ENCODE peak calls at places on chromosomes 6 and 20, in six cellular contexts. B is NCI-H1694 treated with DMSO at 0.1 percent for 48 hours; A is caudate nucleus; W is head of caudate nucleus; D is cerebellar cortex; C is stimulated activated naive CD8-positive, alpha-beta T cell treated with anti-CD3 and anti-CD28 coated beads, Interleukin-15, Interleukin-2, amounts not matched to agents 100 U/mL and 50 U/mL, for 24 hours. J is an unnamed sample.
A peak's percentile ranks its signal among the peaks of the same experiment; 100 is the strongest.

GRCh38 chr6:169589293-169589692 is 112.5 kb downstream of the WDR27 start:
- DNase-seq in B (no peak), A (no peak), W (no peak), D (no peak), C (peak; percentile 30), J (no peak)

GRCh38 chr20:13147071-13147961 is 73.8 kb upstream of the ISM1 start:
- DNase-seq in B (no peak), A (no peak), W (no peak), D (no peak), C (no peak), J (no peak)

GRCh38 chr20:17848649-17849048 is 119.9 kb downstream of the SNX5 start:
- DNase-seq in B (no peak), A (no peak), W (no peak), D (no peak), C (no peak), J (no peak)

GRCh38 chr20:31704225-31705119 is 18.2 kb downstream of the BCL2L1 start:
- DNase-seq in B (no peak), A (no peak), W (no peak), D (no peak), C (no peak), J (no peak)

GRCh38 chr6:21679761-21680265 is 86.3 kb downstream of the SOX4 start:
- DNase-seq in B (no peak), A (no peak), W (no peak), D (no peak), C (no peak), J (no peak)

GRCh38 chr6:150025201-150025917 is at the start of gene RAET1L:
- DNase-seq in B (no peak), A (no peak), W (no peak), D (no peak), C (peak; percentile 34), J (no peak)

GRCh38 chr20:48051810-48052491 is 266.7 kb upstream of the SULF2 start:
- DNase-seq in B (no peak), A (no peak), W (no peak), D (no peak), C (no peak), J (no peak)

GRCh38 chr6:29528300-29528931 is 31.1 kb downstream of the UBD start:
- DNase-seq in B (no peak), A (no peak), W (no peak), D (no peak), C (no peak), J (no peak)

GRCh38 chr20:25699914-25700313 is 3.3 kb upstream of the ZNF337 start:
- DNase-seq in B (no peak), A (no peak), W (no peak), D (no peak), C (no peak), J (no peak)

GRCh38 chr6:33384581-33385020 is 7.0 kb upstream of the KIFC1 start:
- DNase-seq in B (no peak), A (no peak), W (no peak), D (no peak), C (no peak), J (no peak)

GRCh38 chr20:62165762-62166399 is 16.9 kb upstream of the MTG2 start:
- DNase-seq in B (no peak), A (no peak), W (no peak), D (no peak), C (no peak), J (no peak)

GRCh38 chr6:141254336-141254735 is 878.4 kb upstream of the GJE1 start:
- DNase-seq in B (no peak), A (no peak), W (no peak), D (no peak), C (no peak), J (no peak)

GRCh38 chr6:113170454-113170853 is 686.7 kb upstream of the MARCKS start:
- DNase-seq in B (no peak), A (no peak), W (no peak), D (no peak), C (no peak), J (no peak)

GRCh38 chr6:130973521-130974277 is 89.3 kb downstream of the EPB41L2 start:
- DNase-seq in B (no peak), A (no peak), W (no peak), D (no peak), C (no peak), J (no peak)

GRCh38 chr6:133807531-133807930 is 81.4 kb upstream of the TCF21 start:
- DNase-seq in B (no peak), A (no peak), W (no peak), D (no peak), C (no peak), J (no peak)

GRCh38 chr6:129859524-129859923 is 1.6 kb downstream of the TMEM244 start:
- DNase-seq in B (no peak), A (no peak), W (no peak), D (no peak), C (no peak), J (no peak)

GRCh38 chr6:153790048-153790447 is 249.0 kb upstream of the OPRM1 start:
- DNase-seq in B (no peak), A (no peak), W (no peak), D (no peak), C (no peak), J (no peak)

GRCh38 chr6:165884813-165885765 is 222.0 kb upstream of the PDE10A start:
- DNase-seq in B (peak; percentile 22), A (peak; percentile 55), W (peak; percentile 89), D (peak; percentile 86), C (peak; percentile 84), J (peak; percentile 31)

GRCh38 chr20:58109126-58109880 is 119.2 kb downstream of the ANKRD60 start:
- DNase-seq in B (no peak), A (no peak), W (no peak), D (no peak), C (no peak), J (no peak)

GRCh38 chr6:128696651-128697391 is 176.4 kb upstream of the PTPRK start:
- DNase-seq in B (no peak), A (no peak), W (no peak), D (no peak), C (no peak), J (no peak)

GRCh38 chr20:53406580-53406979 is 187.1 kb downstream of the ZNF217 start:
- DNase-seq in B (no peak), A (no peak), W (no peak), D (no peak), C (no peak), J (no peak)

J was measured in AML-193.